ENCODE peak calls at places on chromosome 15, in ten cellular contexts. N is left ventricle myocardium inferior, J is progenitor cell of endocrine pancreas, A is T follicular helper cell, M is amygdala, Z is NCI-H1417, V is aorta, B is tibial nerve, E is GM12865, X is OCI-LY7. G is an unnamed sample.

GRCh38 chr15:35195649-35196048 is 110.6 kb upstream of the NANOGP8 start:
- DNase-seq in N (no peak), J (no peak), A (no peak), M (no peak), Z (no peak), V (no peak), B (no peak), E (no peak), X (no peak), G (no peak)

GRCh38 chr15:52099654-52100272 is 12.8 kb downstream of the BCL2L10 start:
- DNase-seq in N (no peak), J (no peak), A (no peak), M (no peak), Z (no peak), V (no peak), B (no peak), E (no peak), X (no peak), G (no peak)

GRCh38 chr15:41048397-41048796 is 67.7 kb downstream of the INO80 start:
- DNase-seq in N (no peak), J (no peak), A (no peak), M (no peak), Z (no peak), V (no peak), B (no peak), E (no peak), X (no peak), G (no peak)

GRCh38 chr15:91252756-91253155 is 152.7 kb downstream of the SV2B start:
- DNase-seq in N (no peak), J (no peak), A (no peak), M (no peak), Z (no peak), V (no peak), B (no peak), E (no peak), X (no peak), G (no peak)

GRCh38 chr15:41546846-41547786 is 3.1 kb upstream of the RPAP1 start:
- DNase-seq in N (no peak), J (no peak), A (no peak), M (no peak), Z (no peak), V (no peak), B (no peak), E (no peak), X (no peak), G (no peak)

GRCh38 chr15:32746116-32746857 is 28.5 kb downstream of the GREM1 start:
- DNase-seq in N (no peak), J (no peak), A (no peak), M (no peak), Z (no peak), V (no peak), B (no peak), E (no peak), X (no peak), G (no peak)

GRCh38 chr15:67146875-67147381 is 81.5 kb downstream of the SMAD3 start:
- DNase-seq in N (no peak), J (no peak), A (peak; percentile 20), M (no peak), Z (no peak), V (peak; percentile 53), B (no peak), E (no peak), X (no peak), G (peak; percentile 47)

GRCh38 chr15:35958021-35958420 is 412.1 kb upstream of the DPH6 start:
- DNase-seq in N (no peak), J (no peak), A (no peak), M (no peak), Z (peak; percentile 66), V (no peak), B (no peak), E (no peak), X (no peak), G (no peak)

GRCh38 chr15:29874977-29875376 is 52.7 kb upstream of the TJP1 start:
- DNase-seq in N (no peak), J (no peak), A (no peak), M (no peak), Z (no peak), V (no peak), B (no peak), E (no peak), X (no peak), G (no peak)

GRCh38 chr15:67716171-67716570 is 109.1 kb upstream of the SKOR1 start:
- DNase-seq in N (no peak), J (no peak), A (no peak), M (no peak), Z (no peak), V (no peak), B (no peak), E (no peak), X (no peak), G (no peak)

GRCh38 chr15:67548862-67549651 is 6.6 kb downstream of the MAP2K5 start:
- DNase-seq in N (peak; percentile 20), J (no peak), A (no peak), M (peak; percentile 83), Z (peak; percentile 74), V (no peak), B (no peak), E (no peak), X (peak; percentile 44), G (peak; percentile 78)

GRCh38 chr15:48617619-48618018 is 27.9 kb downstream of the FBN1 start:
- DNase-seq in N (peak; percentile 22), J (no peak), A (no peak), M (no peak), Z (no peak), V (peak; percentile 68), B (no peak), E (no peak), X (no peak), G (peak; percentile 55)

GRCh38 chr15:90478981-90479481 is 50.7 kb upstream of the CRTC3 start:
- DNase-seq in N (no peak), J (no peak), A (no peak), M (no peak), Z (no peak), V (no peak), B (no peak), E (no peak), X (peak; percentile 72), G (no peak)

GRCh38 chr15:52483712-52484111 is 45.0 kb downstream of the MYO5A start:
- DNase-seq in N (no peak), J (no peak), A (no peak), M (no peak), Z (no peak), V (no peak), B (no peak), E (no peak), X (no peak), G (peak; percentile 16)

GRCh38 chr15:25572201-25572600 is 133.4 kb upstream of the UBE3A start:
- DNase-seq in N (no peak), J (no peak), A (no peak), M (no peak), Z (no peak), V (no peak), B (no peak), E (no peak), X (no peak), G (no peak)

GRCh38 chr15:78604420-78604819 is 16.4 kb downstream of the CHRNA3 start:
- DNase-seq in N (no peak), J (no peak), A (no peak), M (no peak), Z (no peak), V (no peak), B (no peak), E (no peak), X (no peak), G (no peak)

GRCh38 chr15:49024840-49025239 is 21.4 kb downstream of the SECISBP2L start:
- DNase-seq in N (no peak), J (no peak), A (no peak), M (no peak), Z (no peak), V (no peak), B (no peak), E (peak; percentile 54), X (no peak), G (no peak)

GRCh38 chr15:35880896-35881295 is 334.9 kb upstream of the DPH6 start:
- DNase-seq in N (no peak), J (no peak), A (no peak), M (no peak), Z (no peak), V (no peak), B (no peak), E (no peak), X (no peak), G (no peak)

GRCh38 chr15:22995786-22996185 is 15.6 kb upstream of the CYFIP1 start:
- DNase-seq in N (no peak), J (no peak), A (no peak), M (no peak), Z (no peak), V (no peak), B (no peak), E (no peak), X (no peak), G (no peak)

GRCh38 chr15:72289597-72290325 is 17.4 kb upstream of the PARP6 start:
- DNase-seq in N (no peak), J (no peak), A (no peak), M (no peak), Z (no peak), V (no peak), B (no peak), E (no peak), X (no peak), G (no peak)

GRCh38 chr15:84894743-84895425 is 10.4 kb downstream of the SLC28A1 start:
- DNase-seq in N (no peak), J (no peak), A (no peak), M (no peak), Z (no peak), V (no peak), B (no peak), E (no peak), X (no peak), G (no peak)

GRCh38 chr15:69757186-69757585 is 304.6 kb downstream of the RPLP1 start:
- DNase-seq in N (no peak), J (no peak), A (no peak), M (no peak), Z (no peak), V (no peak), B (no peak), E (no peak), X (no peak), G (peak; percentile 18)

GRCh38 chr15:78360426-78360825 is 20.3 kb downstream of the CRABP1 start:
- DNase-seq in N (peak; percentile 34), J (no peak), A (no peak), M (no peak), Z (no peak), V (no peak), B (no peak), E (no peak), X (no peak), G (no peak)

GRCh38 chr15:66657062-66658020 is 44.7 kb upstream of the SMAD6 start:
- DNase-seq in N (no peak), J (no peak), A (no peak), M (no peak), Z (no peak), V (peak; percentile 30), B (no peak), E (no peak), X (no peak), G (no peak)

GRCh38 chr15:42919308-42919707 is 1.3 kb downstream of the TTBK2 start:
- DNase-seq in N (no peak), J (no peak), A (no peak), M (no peak), Z (no peak), V (no peak), B (no peak), E (peak; percentile 12), X (no peak), G (no peak)

GRCh38 chr15:44726136-44726535 is 10.2 kb upstream of the TRIM69 start:
- DNase-seq in N (no peak), J (no peak), A (no peak), M (no peak), Z (no peak), V (no peak), B (no peak), E (peak; percentile 84), X (peak; percentile 67), G (peak; percentile 52)

GRCh38 chr15:81160312-81161214 is 26.5 kb downstream of the CFAP161 start:
- DNase-seq in N (peak; percentile 65), J (no peak), A (no peak), M (no peak), Z (no peak), V (peak; percentile 54), B (peak; percentile 64), E (no peak), X (no peak), G (no peak)

GRCh38 chr15:69941931-69942471 is 155.7 kb downstream of the TLE3 start:
- DNase-seq in N (no peak), J (no peak), A (no peak), M (no peak), Z (no peak), V (no peak), B (no peak), E (no peak), X (no peak), G (no peak)